ENCODE peak calls at places on chromosomes 3 and 15, in five cellular contexts. One of them, this sample, is unnamed.

GRCh38 chr3:42827023-42827422 is 17.8 kb downstream of the ACKR2 start:
- DNase-seq in fibroblast of lung: no peak
- DNase-seq in HCT116: no peak
- DNase-seq in neural progenitor cell: no peak
- DNase-seq in H9: no peak
- DNase-seq in this sample: no peak

GRCh38 chr3:157120071-157120892 is 39.7 kb downstream of the CCNL1 start:
- DNase-seq in fibroblast of lung: no peak
- DNase-seq in HCT116: no peak
- DNase-seq in neural progenitor cell: no peak
- DNase-seq in H9: no peak
- DNase-seq in this sample: no peak

GRCh38 chr15:67882487-67883227 is 42.8 kb upstream of the RNU6-1 start:
- DNase-seq in fibroblast of lung: no peak
- DNase-seq in HCT116: no peak
- DNase-seq in neural progenitor cell: no peak
- DNase-seq in H9: no peak
- DNase-seq in this sample: peak; percentile 51

GRCh38 chr3:55482496-55483195 is 4.5 kb downstream of the WNT5A start:
- DNase-seq in fibroblast of lung: peak; percentile 54
- DNase-seq in HCT116: no peak
- DNase-seq in neural progenitor cell: peak; percentile 60
- DNase-seq in H9: peak; percentile 69
- DNase-seq in this sample: no peak

GRCh38 chr3:195893516-195893915 is 14.8 kb downstream of the TNK2 start:
- DNase-seq in fibroblast of lung: no peak
- DNase-seq in HCT116: no peak
- DNase-seq in neural progenitor cell: no peak
- DNase-seq in H9: no peak
- DNase-seq in this sample: no peak

GRCh38 chr3:62922326-62922725 is 47.1 kb upstream of the CADPS start:
- DNase-seq in fibroblast of lung: peak; percentile 15
- DNase-seq in HCT116: no peak
- DNase-seq in neural progenitor cell: no peak
- DNase-seq in H9: no peak
- DNase-seq in this sample: no peak

GRCh38 chr3:69462022-69462825 is 76.3 kb upstream of the FRMD4B start:
- DNase-seq in fibroblast of lung: no peak
- DNase-seq in HCT116: no peak
- DNase-seq in neural progenitor cell: no peak
- DNase-seq in H9: no peak
- DNase-seq in this sample: no peak

GRCh38 chr3:65960087-65960486 is 78.6 kb downstream of the MAGI1 start:
- DNase-seq in fibroblast of lung: peak; percentile 40
- DNase-seq in HCT116: no peak
- DNase-seq in neural progenitor cell: no peak
- DNase-seq in H9: no peak
- DNase-seq in this sample: no peak

GRCh38 chr3:134754768-134755559 is 40.1 kb upstream of the EPHB1 start:
- DNase-seq in fibroblast of lung: peak; percentile 24
- DNase-seq in HCT116: peak; percentile 10
- DNase-seq in neural progenitor cell: peak; percentile 65
- DNase-seq in H9: peak; percentile 77
- DNase-seq in this sample: peak; percentile 84

DNA sequence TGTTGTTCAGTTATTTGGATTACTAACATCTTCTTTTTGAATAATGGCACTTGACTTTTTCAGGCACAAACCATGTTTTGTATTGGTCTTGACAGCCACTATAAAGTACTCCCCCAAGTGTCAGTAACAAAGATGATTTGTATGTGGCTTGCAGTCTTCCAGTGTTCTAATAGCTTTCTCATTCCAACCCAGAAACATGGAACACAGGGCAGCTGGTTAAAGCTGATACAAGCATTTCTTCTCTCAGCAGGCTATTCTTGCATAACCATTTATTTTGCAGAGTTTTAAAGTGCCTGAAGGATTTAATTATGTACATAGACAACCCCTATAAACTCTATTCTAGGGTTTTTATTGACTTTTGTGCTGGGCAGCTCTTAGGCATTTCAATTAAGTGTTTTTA is 420.4 kb downstream of the MECOM start:
- DNase-seq in fibroblast of lung: peak; percentile 59
- DNase-seq in HCT116: no peak
- DNase-seq in neural progenitor cell: no peak
- DNase-seq in H9: no peak
- DNase-seq in this sample: peak; percentile 4
- H3K79me2 ChIP-seq in fibroblast of lung: no peaks in the 10 kb centered on the region
- H3K79me2 ChIP-seq in HCT116: no peaks in the 10 kb centered on the region
- H3K79me2 ChIP-seq in neural progenitor cell: no peaks in the 10 kb centered on the region
- H3K79me2 ChIP-seq in H9: no peaks in the 10 kb centered on the region
- H3K79me2 ChIP-seq in this sample: no peaks in the 10 kb centered on the region

DNA sequence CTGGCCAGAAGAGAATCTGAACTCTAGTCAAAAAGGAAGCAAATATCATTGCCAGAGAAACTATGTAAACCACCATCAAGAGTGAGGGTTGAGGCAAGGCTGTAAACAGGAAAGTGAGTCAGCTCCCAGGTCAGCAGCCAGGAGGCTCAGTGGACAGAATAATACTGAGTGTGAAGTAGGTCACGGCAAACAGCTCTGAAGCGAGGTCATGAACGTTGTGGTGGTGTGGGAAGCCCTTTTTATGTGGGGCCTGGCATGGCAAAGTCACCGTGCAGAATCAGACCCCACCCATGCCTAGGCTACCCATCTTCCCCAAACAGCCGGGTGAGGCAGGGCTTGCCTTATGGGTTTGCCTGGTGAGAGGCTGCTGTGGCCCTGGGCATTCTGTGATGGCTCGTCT is 43.9 kb downstream of the THBS1 start:
- DNase-seq in fibroblast of lung: peak; percentile 90
- DNase-seq in HCT116: no peak
- DNase-seq in neural progenitor cell: no peak
- DNase-seq in H9: no peak
- DNase-seq in this sample: no peak
- H3K4me2 ChIP-seq in fibroblast of lung: peak overlapping the region; percentile 5
- H3K4me2 ChIP-seq in HCT116: peak overlapping the region; percentile 64
- H3K4me2 ChIP-seq in neural progenitor cell: no peak overlapping the region
- H3K4me2 ChIP-seq in H9: no peak overlapping the region
- H3K4me2 ChIP-seq in this sample: no peak overlapping the region

DNA sequence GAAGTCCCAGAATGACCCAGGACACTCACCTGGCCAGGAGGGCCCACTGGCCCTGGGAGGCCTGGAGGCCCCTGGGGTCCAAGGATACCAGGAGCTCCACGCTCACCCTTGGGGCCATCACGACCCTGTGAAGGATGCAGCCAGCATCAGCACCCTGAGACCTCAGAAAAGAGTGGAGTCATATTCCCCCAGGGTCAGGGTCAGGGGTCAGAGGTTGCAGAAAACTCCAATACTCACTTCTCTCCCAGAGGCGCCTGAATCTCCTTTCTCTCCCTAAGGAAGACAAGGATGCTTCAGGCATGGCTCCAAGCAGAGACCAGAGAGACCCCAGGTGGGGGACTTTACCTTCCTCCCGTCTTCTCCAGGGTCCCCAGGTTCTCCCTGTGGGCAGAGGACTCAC is 13.1 kb upstream of the UCN2 start:
- DNase-seq in fibroblast of lung: no peak
- DNase-seq in HCT116: no peak
- DNase-seq in neural progenitor cell: no peak
- DNase-seq in H9: no peak
- DNase-seq in this sample: no peak
- H3K79me2 ChIP-seq in fibroblast of lung: no peaks in the 10 kb centered on the region
- H3K79me2 ChIP-seq in HCT116: no peaks in the 10 kb centered on the region
- H3K79me2 ChIP-seq in neural progenitor cell: no peaks in the 10 kb centered on the region
- H3K79me2 ChIP-seq in H9: no peaks in the 10 kb centered on the region
- H3K79me2 ChIP-seq in this sample: no peaks in the 10 kb centered on the region

GRCh38 chr3:100782906-100783305 is 73.6 kb downstream of the TFG start:
- DNase-seq in fibroblast of lung: peak; percentile 22
- DNase-seq in HCT116: no peak
- DNase-seq in neural progenitor cell: peak; percentile 8
- DNase-seq in H9: no peak
- DNase-seq in this sample: no peak
- H3K4me2 ChIP-seq in fibroblast of lung: no peak overlapping the region
- H3K4me2 ChIP-seq in HCT116: no peak overlapping the region
- H3K4me2 ChIP-seq in neural progenitor cell: no peak overlapping the region
- H3K4me2 ChIP-seq in H9: no peak overlapping the region
- H3K4me2 ChIP-seq in this sample: no peak overlapping the region

DNA sequence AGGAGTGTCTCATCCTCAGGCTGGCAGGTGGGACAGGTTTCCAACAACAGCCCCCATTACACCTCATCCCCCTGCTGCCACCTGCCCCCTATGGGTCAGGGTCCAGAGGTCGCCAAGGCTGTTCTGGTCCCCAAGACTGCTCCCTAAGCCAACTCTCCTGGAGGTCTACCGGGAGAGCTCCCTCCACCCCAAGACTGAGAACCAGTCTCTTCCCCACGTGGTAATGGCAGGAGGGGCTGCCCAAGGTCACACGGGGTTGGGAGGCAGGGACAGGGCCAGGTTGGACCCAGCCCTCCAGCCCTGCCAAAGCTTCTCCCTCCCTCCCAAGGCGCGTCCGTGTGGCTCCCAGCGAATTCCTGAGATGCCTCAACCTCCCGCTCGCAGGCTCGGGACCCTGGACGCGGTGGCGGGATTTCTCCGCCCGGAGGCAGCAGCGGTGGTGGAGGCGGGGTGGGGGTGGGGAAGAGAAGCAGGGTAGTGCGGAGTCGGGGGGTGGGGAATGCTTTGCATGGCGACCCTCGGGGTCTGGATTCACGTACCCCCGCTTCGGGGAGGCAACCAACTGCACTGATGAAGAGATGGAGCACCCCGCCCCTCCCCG is 80.1 kb downstream of the IQSEC1 start:
- DNase-seq in fibroblast of lung: no peak
- DNase-seq in HCT116: no peak
- DNase-seq in neural progenitor cell: peak; percentile 91
- DNase-seq in H9: peak; percentile 84
- DNase-seq in this sample: no peak
- H3K79me2 ChIP-seq in fibroblast of lung: no peaks in the 10 kb centered on the region
- H3K79me2 ChIP-seq in HCT116: no peaks in the 10 kb centered on the region
- H3K79me2 ChIP-seq in neural progenitor cell: no peaks in the 10 kb centered on the region
- H3K79me2 ChIP-seq in H9: no peaks in the 10 kb centered on the region
- H3K79me2 ChIP-seq in this sample: no peaks in the 10 kb centered on the region

GRCh38 chr3:127171721-127172120 is 21.2 kb upstream of the PRR23E start:
- DNase-seq in fibroblast of lung: no peak
- DNase-seq in HCT116: no peak
- DNase-seq in neural progenitor cell: no peak
- DNase-seq in H9: peak; percentile 10
- DNase-seq in this sample: no peak

GRCh38 chr3:127174284-127174683 is 18.6 kb upstream of the PRR23E start:
- DNase-seq in fibroblast of lung: no peak
- DNase-seq in HCT116: no peak
- DNase-seq in neural progenitor cell: no peak
- DNase-seq in H9: peak; percentile 10
- DNase-seq in this sample: no peak

GRCh38 chr3:127173516-127174166 is 19.3 kb upstream of the PRR23E start:
- DNase-seq in fibroblast of lung: no peak
- DNase-seq in HCT116: no peak
- DNase-seq in neural progenitor cell: no peak
- DNase-seq in H9: peak; percentile 8
- DNase-seq in this sample: no peak

GRCh38 chr3:127172211-127172610 is 20.7 kb upstream of the PRR23E start:
- DNase-seq in fibroblast of lung: no peak
- DNase-seq in HCT116: no peak
- DNase-seq in neural progenitor cell: no peak
- DNase-seq in H9: peak; percentile 20
- DNase-seq in this sample: no peak

DNA sequence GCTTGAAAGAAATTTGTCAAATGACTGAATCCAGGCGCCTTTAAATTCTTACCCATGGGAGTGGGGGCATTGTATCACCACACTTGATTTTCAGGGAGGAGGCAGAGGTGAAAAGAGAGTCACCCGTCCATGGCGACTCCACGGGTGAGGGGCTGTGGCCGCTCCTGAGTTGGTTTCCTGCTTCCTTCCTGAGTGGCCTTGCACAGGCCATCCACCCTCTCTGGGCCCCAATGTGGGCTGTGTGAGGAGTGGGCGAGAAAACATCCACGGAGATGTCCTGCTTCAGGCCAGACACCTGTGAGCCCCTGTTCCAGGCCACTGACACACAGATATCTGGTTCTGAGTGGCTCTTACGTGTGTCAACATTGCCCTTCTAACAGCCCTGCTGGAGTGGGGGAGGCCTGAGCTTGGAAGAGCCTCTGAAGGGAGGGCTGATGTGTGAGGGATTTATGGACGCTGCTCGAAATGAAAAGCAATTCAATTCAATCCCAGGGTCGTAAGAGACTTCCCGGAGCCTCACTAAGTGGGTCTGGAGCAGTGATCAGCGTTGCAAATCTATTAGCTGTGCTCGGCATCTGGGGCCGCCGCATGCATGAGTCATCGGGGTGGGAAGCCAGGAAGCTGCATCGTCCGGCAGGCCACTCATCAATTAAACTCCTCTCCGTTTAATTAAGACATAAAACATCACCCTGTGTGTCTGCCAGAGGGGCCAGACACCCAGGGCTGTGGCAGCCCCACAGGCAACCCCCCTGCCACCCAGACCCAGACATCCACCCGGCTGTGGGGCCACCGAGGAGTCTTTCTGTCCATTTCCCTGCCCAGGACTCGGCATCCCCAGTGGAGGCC is 20.0 kb upstream of the PRR23E start:
- DNase-seq in fibroblast of lung: peak; percentile 58
- DNase-seq in HCT116: no peak
- DNase-seq in neural progenitor cell: no peak
- DNase-seq in H9: peak; percentile 45
- DNase-seq in this sample: no peak
- H3K4me2 ChIP-seq in fibroblast of lung: peak overlapping the region; percentile 0
- H3K4me2 ChIP-seq in HCT116: peak overlapping the region; percentile 70
- H3K4me2 ChIP-seq in neural progenitor cell: no peak overlapping the region
- H3K4me2 ChIP-seq in H9: no peak overlapping the region
- H3K4me2 ChIP-seq in this sample: no peak overlapping the region

GRCh38 chr3:136928240-136928639 is 29.5 kb upstream of the IL20RB start:
- DNase-seq in fibroblast of lung: no peak
- DNase-seq in HCT116: no peak
- DNase-seq in neural progenitor cell: no peak
- DNase-seq in H9: no peak
- DNase-seq in this sample: no peak
- H3K79me2 ChIP-seq in fibroblast of lung: peaks cover 11% of the 10 kb centered on the region
- H3K79me2 ChIP-seq in HCT116: peaks cover 45% of the 10 kb centered on the region
- H3K79me2 ChIP-seq in neural progenitor cell: peaks cover 41% of the 10 kb centered on the region
- H3K79me2 ChIP-seq in H9: no peaks in the 10 kb centered on the region
- H3K79me2 ChIP-seq in this sample: peaks cover 95% of the 10 kb centered on the region

This sample was measured in Karpas-422.